ENCODE peak calls at places on chromosomes 7 and 10, in four cellular contexts. One of them, this sample, is unnamed.
A peak's percentile ranks its signal among the peaks of the same experiment; 100 is the strongest.

GRCh38 chr7:82375713-82376112 is 67.9 kb downstream of the CACNA2D1 start:
- DNase-seq in IMR-90: no peak
- DNase-seq in uterus: no peak
- DNase-seq in GM12865: no peak
- DNase-seq in this sample: no peak

GRCh38 chr7:98879198-98879988 is 1.1 kb downstream of the TRRAP start:
- DNase-seq in IMR-90: peak; percentile 17
- DNase-seq in uterus: no peak
- DNase-seq in GM12865: peak; percentile 89
- DNase-seq in this sample: peak; percentile 81

GRCh38 chr10:80474920-80475319 is 20.8 kb downstream of the TSPAN14 start:
- DNase-seq in IMR-90: no peak
- DNase-seq in uterus: no peak
- DNase-seq in GM12865: no peak
- DNase-seq in this sample: no peak

GRCh38 chr7:100476903-100477870 is 1.8 kb downstream of the TSC22D4 start:
- DNase-seq in IMR-90: no peak
- DNase-seq in uterus: no peak
- DNase-seq in GM12865: peak; percentile 35
- DNase-seq in this sample: peak; percentile 84

GRCh38 chr10:27369832-27370231 is 129.2 kb upstream of the ACBD5 start:
- DNase-seq in IMR-90: no peak
- DNase-seq in uterus: no peak
- DNase-seq in GM12865: no peak
- DNase-seq in this sample: no peak

GRCh38 chr7:98286701-98287485 is 5.4 kb downstream of the BRI3 start:
- DNase-seq in IMR-90: no peak
- DNase-seq in uterus: no peak
- DNase-seq in GM12865: no peak
- DNase-seq in this sample: no peak

GRCh38 chr7:112207106-112207592 is 654 bp downstream of the ZNF277 start:
- DNase-seq in IMR-90: no peak
- DNase-seq in uterus: peak; percentile 30
- DNase-seq in GM12865: peak; percentile 17
- DNase-seq in this sample: peak; percentile 12

GRCh38 chr7:95491634-95492314 is 6.0 kb downstream of the ASB4 start:
- DNase-seq in IMR-90: no peak
- DNase-seq in uterus: no peak
- DNase-seq in GM12865: no peak
- DNase-seq in this sample: no peak

GRCh38 chr7:55020481-55020871 is 1.7 kb downstream of the EGFR start:
- DNase-seq in IMR-90: peak; percentile 60
- DNase-seq in uterus: peak; percentile 69
- DNase-seq in GM12865: no peak
- DNase-seq in this sample: no peak

GRCh38 chr7:123746055-123746454 is 2.7 kb downstream of the WASL start:
- DNase-seq in IMR-90: no peak
- DNase-seq in uterus: no peak
- DNase-seq in GM12865: no peak
- DNase-seq in this sample: no peak

GRCh38 chr10:127243490-127244272 is 47.3 kb upstream of the INSYN2A start:
- DNase-seq in IMR-90: peak; percentile 30
- DNase-seq in uterus: no peak
- DNase-seq in GM12865: no peak
- DNase-seq in this sample: peak; percentile 60

GRCh38 chr10:95440756-95441546 is 120.2 kb downstream of the SORBS1 start:
- DNase-seq in IMR-90: no peak
- DNase-seq in uterus: no peak
- DNase-seq in GM12865: peak; percentile 73
- DNase-seq in this sample: peak; percentile 44

GRCh38 chr7:150481207-150481920 is 30.9 kb downstream of the GIMAP8 start:
- DNase-seq in IMR-90: no peak
- DNase-seq in uterus: no peak
- DNase-seq in GM12865: no peak
- DNase-seq in this sample: peak; percentile 74

DNA sequence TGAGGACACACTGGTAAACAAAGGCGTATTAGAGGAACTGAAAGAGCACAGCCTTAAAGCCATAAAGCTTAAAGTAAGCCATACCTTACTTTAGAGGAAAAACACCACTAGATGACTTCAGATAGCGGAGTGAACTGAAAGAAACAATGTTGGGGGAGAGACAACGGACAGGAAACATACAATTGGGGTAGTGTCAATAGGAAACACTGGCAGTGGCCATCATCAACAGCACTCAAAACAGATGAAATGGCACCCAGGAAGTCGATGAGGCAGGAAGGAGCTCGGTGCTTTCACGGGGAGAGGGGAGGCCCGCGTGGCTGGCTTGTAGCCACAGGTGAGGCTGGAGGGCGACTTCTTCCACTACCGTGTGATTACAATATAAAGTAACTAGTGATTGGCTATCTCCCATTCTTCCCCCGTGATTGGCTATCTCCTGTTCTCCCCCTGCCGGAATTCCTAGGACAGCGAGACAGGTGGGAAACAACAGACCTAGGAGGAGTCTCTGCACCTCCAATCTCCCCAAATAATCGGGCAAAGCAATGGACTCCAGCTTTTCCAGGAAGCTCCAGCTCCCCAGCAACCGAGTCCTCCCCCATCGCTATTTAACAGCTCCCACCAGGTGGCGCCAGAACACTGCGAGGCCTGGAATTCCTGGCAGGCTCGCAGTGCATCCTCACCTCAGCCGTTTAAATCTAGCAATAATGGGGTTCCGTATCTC is 2.4 kb upstream of the TAS2R38 start:
- DNase-seq in IMR-90: no peak
- DNase-seq in uterus: peak; percentile 22
- DNase-seq in GM12865: peak; percentile 66
- DNase-seq in this sample: peak; percentile 80
- TF ChIP-seq CTCF in IMR-90: peak; percentile 30
- TF ChIP-seq CTCF in uterus: peak; percentile 32
- TF ChIP-seq CTCF in GM12865: peak; percentile 84
- TF ChIP-seq CTCF in this sample: peak; percentile 96

DNA sequence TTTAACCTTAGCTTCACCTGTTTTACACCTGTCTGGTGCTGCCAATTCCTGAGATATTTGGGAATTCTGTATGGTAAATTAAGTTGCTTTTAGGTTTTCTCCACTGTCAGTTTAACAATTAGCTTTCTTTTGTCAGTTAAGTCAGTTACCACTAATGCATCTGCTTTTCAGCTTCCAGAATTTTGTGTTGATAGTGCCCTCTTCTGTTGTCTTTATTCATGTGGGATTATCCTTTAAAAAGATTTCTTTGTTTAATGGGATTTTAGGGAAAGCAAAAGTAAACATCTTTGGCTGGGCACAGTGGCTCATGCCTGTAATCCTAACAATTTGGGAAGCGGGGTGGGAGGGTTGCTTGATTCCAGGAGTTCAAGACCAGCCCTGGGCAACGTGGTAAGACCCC is 8.1 kb downstream of the TFAM start:
- DNase-seq in IMR-90: peak; percentile 8
- DNase-seq in uterus: no peak
- DNase-seq in GM12865: no peak
- DNase-seq in this sample: no peak
- TF ChIP-seq CTCF in IMR-90: peak; percentile 32
- TF ChIP-seq CTCF in uterus: no peak
- TF ChIP-seq CTCF in GM12865: no peak
- TF ChIP-seq CTCF in this sample: no peak

GRCh38 chr10:30745953-30746352 is 116.4 kb upstream of the LYZL2 start:
- DNase-seq in IMR-90: no peak
- DNase-seq in uterus: no peak
- DNase-seq in GM12865: no peak
- DNase-seq in this sample: no peak
- TF ChIP-seq CTCF in IMR-90: no peak
- TF ChIP-seq CTCF in uterus: no peak
- TF ChIP-seq CTCF in GM12865: no peak
- TF ChIP-seq CTCF in this sample: no peak

DNA sequence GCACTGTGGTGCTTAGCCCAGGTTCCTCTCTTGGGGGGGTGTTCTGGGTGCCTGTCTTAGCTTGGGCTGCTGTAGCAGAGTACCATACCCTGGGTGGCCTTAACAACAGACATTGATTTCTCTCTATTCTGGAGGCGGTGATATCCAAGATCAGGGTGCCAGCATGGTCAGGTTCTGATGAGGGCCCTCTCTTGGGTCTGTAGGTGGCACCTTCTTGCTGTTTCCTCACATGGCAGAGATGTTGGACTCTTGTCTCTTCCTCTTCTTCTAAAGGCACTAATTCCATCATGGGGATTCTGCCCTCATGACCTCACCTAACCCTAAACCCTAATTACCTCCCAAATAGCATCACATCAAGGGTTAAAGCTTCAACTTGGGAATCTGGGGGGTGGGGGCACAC is 19.9 kb upstream of the CRHR2 start:
- DNase-seq in IMR-90: no peak
- DNase-seq in uterus: no peak
- DNase-seq in GM12865: no peak
- DNase-seq in this sample: peak; percentile 33
- TF ChIP-seq CTCF in IMR-90: no peak
- TF ChIP-seq CTCF in uterus: no peak
- TF ChIP-seq CTCF in GM12865: no peak
- TF ChIP-seq CTCF in this sample: no peak

GRCh38 chr7:75962607-75963382 is 31.6 kb downstream of the TMEM120A start:
- DNase-seq in IMR-90: peak; percentile 85
- DNase-seq in uterus: no peak
- DNase-seq in GM12865: no peak
- DNase-seq in this sample: no peak

GRCh38 chr7:75960372-75960771 is 34.0 kb downstream of the TMEM120A start:
- DNase-seq in IMR-90: no peak
- DNase-seq in uterus: no peak
- DNase-seq in GM12865: no peak
- DNase-seq in this sample: no peak

GRCh38 chr7:75963383-75963995 is 30.9 kb downstream of the TMEM120A start:
- DNase-seq in IMR-90: no peak
- DNase-seq in uterus: no peak
- DNase-seq in GM12865: no peak
- DNase-seq in this sample: no peak

GRCh38 chr7:75958802-75959543 is 35.4 kb downstream of the TMEM120A start:
- DNase-seq in IMR-90: no peak
- DNase-seq in uterus: no peak
- DNase-seq in GM12865: no peak
- DNase-seq in this sample: no peak

DNA sequence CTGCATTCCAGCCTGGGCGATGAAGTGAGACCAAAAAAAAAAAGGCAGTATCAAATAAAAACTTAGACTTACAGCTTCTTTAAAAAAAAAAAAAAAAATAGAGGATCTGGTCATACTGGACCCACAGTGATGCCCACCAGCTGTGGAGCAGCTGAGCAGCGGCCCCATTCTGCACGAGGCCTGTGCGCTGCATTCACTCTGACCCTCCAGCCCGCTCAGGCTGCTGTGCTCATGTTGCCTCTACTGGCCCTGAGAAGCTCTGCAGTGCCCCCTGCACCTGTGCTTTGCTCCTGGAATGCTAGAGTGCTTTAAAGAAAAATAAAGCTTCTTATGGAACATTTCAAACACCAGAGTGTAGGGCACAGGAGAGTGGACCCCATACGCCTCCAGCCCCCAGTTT is 33.2 kb downstream of the TMEM120A start:
- DNase-seq in IMR-90: no peak
- DNase-seq in uterus: no peak
- DNase-seq in GM12865: no peak
- DNase-seq in this sample: no peak
- TF ChIP-seq CTCF in IMR-90: no peak
- TF ChIP-seq CTCF in uterus: no peak
- TF ChIP-seq CTCF in GM12865: no peak
- TF ChIP-seq CTCF in this sample: no peak

GRCh38 chr7:333399-333776 is 43.4 kb downstream of the FOXL3 start:
- DNase-seq in IMR-90: no peak
- DNase-seq in uterus: no peak
- DNase-seq in GM12865: no peak
- DNase-seq in this sample: no peak

GRCh38 chr7:334618-335357 is 44.8 kb downstream of the FOXL3 start:
- DNase-seq in IMR-90: no peak
- DNase-seq in uterus: no peak
- DNase-seq in GM12865: no peak
- DNase-seq in this sample: no peak

GRCh38 chr7:332020-332517 is 42.1 kb downstream of the FOXL3 start:
- DNase-seq in IMR-90: no peak
- DNase-seq in uterus: no peak
- DNase-seq in GM12865: no peak
- DNase-seq in this sample: no peak

GRCh38 chr7:330554-331230 is 40.7 kb downstream of the FOXL3 start:
- DNase-seq in IMR-90: no peak
- DNase-seq in uterus: no peak
- DNase-seq in GM12865: no peak
- DNase-seq in this sample: no peak

DNA sequence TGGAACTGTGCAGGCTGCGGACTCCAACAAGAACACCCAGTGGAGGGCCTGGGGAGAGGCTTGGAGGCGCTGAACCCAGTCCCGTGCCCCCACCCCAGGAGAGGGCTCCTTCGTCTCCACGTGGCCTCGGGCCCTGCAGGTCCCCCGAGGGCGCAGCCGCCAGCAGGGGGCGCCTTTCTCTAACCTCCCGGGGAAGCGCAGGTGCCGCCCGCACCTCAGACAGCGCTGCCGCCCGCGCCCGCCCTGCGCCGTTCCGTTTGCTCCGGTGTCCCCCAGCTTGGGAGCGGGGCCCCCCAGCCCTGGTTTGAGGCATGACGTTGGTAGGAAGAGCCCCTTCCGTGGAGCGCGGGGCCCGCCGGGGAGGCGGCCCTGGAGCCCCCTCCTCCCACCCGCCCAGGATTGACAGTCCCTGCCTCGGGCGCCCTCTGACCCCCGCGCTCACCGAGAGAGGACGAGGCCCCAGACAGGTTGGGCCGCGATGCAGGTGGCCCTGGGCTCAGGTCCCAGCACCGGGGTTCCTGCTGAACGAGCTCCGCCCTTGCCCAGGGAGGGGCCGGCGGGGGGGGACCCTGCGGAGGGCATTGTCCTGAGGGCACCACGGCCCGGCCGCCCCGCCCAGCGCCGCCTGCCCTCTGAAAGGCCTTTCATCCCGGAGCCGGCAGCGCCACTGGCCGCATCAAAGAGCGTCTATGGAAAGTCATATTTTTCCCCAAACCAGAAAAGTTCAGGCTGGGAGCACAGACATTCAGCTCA is 42.9 kb downstream of the FOXL3 start:
- DNase-seq in IMR-90: peak; percentile 36
- DNase-seq in uterus: peak; percentile 61
- DNase-seq in GM12865: peak; percentile 33
- DNase-seq in this sample: peak; percentile 94
- TF ChIP-seq CTCF in IMR-90: peak; percentile 74
- TF ChIP-seq CTCF in uterus: peak; percentile 76
- TF ChIP-seq CTCF in GM12865: peak; percentile 30
- TF ChIP-seq CTCF in this sample: peak; percentile 93